ENCODE peak calls at places on chromosome 22, in five cellular contexts. A is CD4-positive, alpha-beta T cell; P is fibroblast of lung; D is PC-3; W is WTC11. I is an unnamed sample.

GRCh38 chr22:45594123-45594941 is 77.3 kb upstream of the ATXN10 start:
- DNase-seq in A (no peak), P (no peak), D (no peak), W (no peak), I (no peak)

GRCh38 chr22:35634981-35635540 is 13.2 kb upstream of the APOL6 start:
- DNase-seq in A (no peak), P (no peak), D (no peak), W (no peak), I (no peak)

GRCh38 chr22:24984122-24984521 is 31.6 kb downstream of the KIAA1671 start:
- DNase-seq in A (no peak), P (no peak), D (no peak), W (no peak), I (no peak)

GRCh38 chr22:45271667-45272188 is 13.0 kb upstream of the UPK3A start:
- DNase-seq in A (no peak), P (peak; percentile 67), D (no peak), W (no peak), I (no peak)

GRCh38 chr22:46748206-46748947 is 10.3 kb upstream of the CERK start:
- DNase-seq in A (no peak), P (no peak), D (no peak), W (no peak), I (no peak)

GRCh38 chr22:46150615-46151423 is 493 bp downstream of the PPARA start:
- DNase-seq in A (peak; percentile 21), P (no peak), D (no peak), W (peak; percentile 38), I (no peak)

GRCh38 chr22:26086359-26086758 is 82.9 kb upstream of the SEZ6L start:
- DNase-seq in A (no peak), P (no peak), D (no peak), W (no peak), I (no peak)

GRCh38 chr22:36052505-36052941 is 23.9 kb upstream of the RBFOX2 start:
- DNase-seq in A (no peak), P (no peak), D (peak; percentile 81), W (no peak), I (no peak)

GRCh38 chr22:22884888-22885840 is 2.5 kb upstream of the IGLL5 start:
- DNase-seq in A (no peak), P (no peak), D (no peak), W (no peak), I (no peak)

GRCh38 chr22:47434336-47435203 is 672.1 kb downstream of the TBC1D22A start:
- DNase-seq in A (no peak), P (peak; percentile 67), D (no peak), W (no peak), I (no peak)

GRCh38 chr22:19289475-19290161 is 1.9 kb downstream of the CLTCL1 start:
- DNase-seq in A (no peak), P (peak; percentile 49), D (peak; percentile 62), W (no peak), I (no peak)

GRCh38 chr22:22498267-22498666 is 10.3 kb downstream of the ZNF280B start:
- DNase-seq in A (no peak), P (no peak), D (no peak), W (no peak), I (no peak)

GRCh38 chr22:41237036-41237706 is 3.6 kb downstream of the CHADL start:
- DNase-seq in A (no peak), P (no peak), D (no peak), W (no peak), I (no peak)
- TF ChIP-seq CTCF in A (peak; percentile 69), P (no peak), D (no peak), W (no peak), I (peak; percentile 38)

GRCh38 chr22:42880815-42881214 is 23.7 kb upstream of the ARFGAP3 start:
- DNase-seq in A (no peak), P (no peak), D (no peak), W (peak; percentile 45), I (no peak)

GRCh38 chr22:42877158-42877557 is 20.1 kb upstream of the ARFGAP3 start:
- DNase-seq in A (no peak), P (no peak), D (no peak), W (no peak), I (no peak)

GRCh38 chr22:42877597-42878340 is 20.7 kb upstream of the ARFGAP3 start:
- DNase-seq in A (no peak), P (no peak), D (no peak), W (no peak), I (no peak)

GRCh38 chr22:42879371-42880021 is 22.4 kb upstream of the ARFGAP3 start:
- DNase-seq in A (no peak), P (no peak), D (no peak), W (no peak), I (no peak)

GRCh38 chr22:42878561-42879305 is 21.7 kb upstream of the ARFGAP3 start:
- DNase-seq in A (no peak), P (no peak), D (no peak), W (no peak), I (no peak)
- TF ChIP-seq CTCF in A (no peak), P (no peak), D (no peak), W (no peak), I (no peak)

DNA sequence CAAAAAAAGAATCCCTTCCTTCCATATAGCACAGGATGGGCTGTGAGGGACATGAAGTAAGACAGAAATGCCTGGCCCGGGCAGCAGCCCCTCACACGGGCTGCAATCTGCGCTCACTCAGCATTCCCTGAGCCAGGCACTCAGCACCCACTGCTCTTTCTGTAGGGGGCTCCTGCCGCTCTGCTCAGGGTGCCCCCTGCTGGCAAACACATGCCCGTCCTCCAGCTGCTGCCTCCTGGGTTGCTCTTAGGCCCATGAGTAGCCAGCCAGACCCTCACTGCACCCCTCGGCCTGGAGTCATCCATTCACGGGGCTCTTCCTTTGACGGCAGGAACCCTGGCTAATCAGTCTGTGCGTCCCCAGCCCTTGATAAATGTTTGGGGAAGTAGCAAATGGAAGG is 6.9 kb downstream of the MCAT start:
- DNase-seq in A (peak; percentile 14), P (peak; percentile 29), D (peak; percentile 14), W (peak; percentile 63), I (peak; percentile 56)
- TF ChIP-seq CTCF in A (no peak), P (peak; percentile 56), D (peak; percentile 67), W (no peak), I (peak; percentile 47)

GRCh38 chr22:31089101-31090100 is 8.3 kb downstream of the SMTN start:
- DNase-seq in A (peak; percentile 31), P (peak; percentile 62), D (no peak), W (peak; percentile 60), I (no peak)
- TF ChIP-seq CTCF in A (peak; percentile 68), P (peak; percentile 70), D (peak; percentile 64), W (peak; percentile 47), I (peak; percentile 47)

DNA sequence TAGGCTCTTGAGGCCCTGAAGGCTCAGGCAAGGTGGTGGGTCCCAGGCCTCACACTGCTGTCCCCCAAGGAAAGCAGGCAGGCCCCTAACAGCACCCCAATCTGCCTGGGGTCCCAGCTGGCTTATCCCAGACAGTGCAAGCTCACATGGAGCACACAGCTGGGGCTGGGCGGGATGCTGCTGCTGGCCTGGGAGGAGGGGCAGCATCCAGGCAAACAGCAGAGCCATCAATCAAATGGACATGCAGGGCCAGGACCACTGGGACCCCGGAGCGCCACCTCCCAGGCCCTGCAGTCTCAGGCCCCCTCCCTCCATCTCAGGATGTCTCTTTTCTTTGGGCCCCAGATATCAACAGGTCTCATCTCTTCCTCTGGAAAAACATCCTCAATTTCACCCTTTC is 140.3 kb downstream of the BRD1 start:
- DNase-seq in A (no peak), P (no peak), D (no peak), W (no peak), I (peak; percentile 10)
- TF ChIP-seq CTCF in A (no peak), P (no peak), D (no peak), W (no peak), I (no peak)

I was measured in mesothelial cell of epicardium.